ENCODE peak calls at places on chromosomes 11 and 22, in four cellular contexts. One of them, this sample, is unnamed.
A peak's percentile ranks its signal among the peaks of the same experiment; 100 is the strongest.

GRCh38 chr11:11265994-11266606 is 87.0 kb downstream of the CSNK2A3 start:
- DNase-seq in K562: peak; percentile 90
- DNase-seq in GM12878: no peak
- DNase-seq in HL-60: peak; percentile 16
- DNase-seq in this sample: peak; percentile 68

GRCh38 chr11:62401781-62402180 is 17.1 kb upstream of the SCGB1A1 start:
- DNase-seq in K562: no peak
- DNase-seq in GM12878: no peak
- DNase-seq in HL-60: no peak
- DNase-seq in this sample: no peak

GRCh38 chr22:22702159-22702873 is 57.9 kb downstream of the GGTLC2 start:
- DNase-seq in K562: no peak
- DNase-seq in GM12878: no peak
- DNase-seq in HL-60: no peak
- DNase-seq in this sample: no peak

GRCh38 chr11:106197438-106197837 is 120.0 kb downstream of the AASDHPPT start:
- DNase-seq in K562: no peak
- DNase-seq in GM12878: no peak
- DNase-seq in HL-60: no peak
- DNase-seq in this sample: no peak

GRCh38 chr11:62556102-62556871 is 9.7 kb upstream of the AHNAK start:
- DNase-seq in K562: peak; percentile 56
- DNase-seq in GM12878: peak; percentile 88
- DNase-seq in HL-60: peak; percentile 98
- DNase-seq in this sample: no peak

GRCh38 chr22:41915035-41915782 is at the start of gene SHISA8:
- DNase-seq in K562: no peak
- DNase-seq in GM12878: no peak
- DNase-seq in HL-60: no peak
- DNase-seq in this sample: peak; percentile 72

GRCh38 chr11:72411623-72412532 is 22.5 kb downstream of the CLPB start:
- DNase-seq in K562: peak; percentile 44
- DNase-seq in GM12878: no peak
- DNase-seq in HL-60: peak; percentile 26
- DNase-seq in this sample: peak; percentile 52

GRCh38 chr22:18067548-18068341 is 10.0 kb upstream of the PEX26 start:
- DNase-seq in K562: no peak
- DNase-seq in GM12878: no peak
- DNase-seq in HL-60: no peak
- DNase-seq in this sample: no peak

GRCh38 chr11:110891411-110891810 is 179.2 kb upstream of the ARHGAP20 start:
- DNase-seq in K562: no peak
- DNase-seq in GM12878: no peak
- DNase-seq in HL-60: no peak
- DNase-seq in this sample: no peak

GRCh38 chr22:46777609-46777970 is 15.1 kb downstream of the TBC1D22A start:
- DNase-seq in K562: no peak
- DNase-seq in GM12878: no peak
- DNase-seq in HL-60: no peak
- DNase-seq in this sample: no peak

GRCh38 chr11:104339383-104339831 is 175.5 kb upstream of the PDGFD start:
- DNase-seq in K562: no peak
- DNase-seq in GM12878: no peak
- DNase-seq in HL-60: no peak
- DNase-seq in this sample: no peak

GRCh38 chr22:17727244-17727892 is 46.9 kb downstream of the BID start:
- DNase-seq in K562: no peak
- DNase-seq in GM12878: no peak
- DNase-seq in HL-60: no peak
- DNase-seq in this sample: no peak

GRCh38 chr11:121887564-121887963 is 228.5 kb downstream of the BLID start:
- DNase-seq in K562: no peak
- DNase-seq in GM12878: no peak
- DNase-seq in HL-60: peak; percentile 28
- DNase-seq in this sample: no peak

GRCh38 chr22:49062155-49063039 is 765.3 kb downstream of the BRD1 start:
- DNase-seq in K562: no peak
- DNase-seq in GM12878: no peak
- DNase-seq in HL-60: no peak
- DNase-seq in this sample: no peak

GRCh38 chr22:42976131-42976530 is 38.8 kb downstream of the PACSIN2 start:
- DNase-seq in K562: no peak
- DNase-seq in GM12878: no peak
- DNase-seq in HL-60: no peak
- DNase-seq in this sample: no peak

GRCh38 chr11:96188625-96189006 is 154.4 kb downstream of the MAML2 start:
- DNase-seq in K562: no peak
- DNase-seq in GM12878: peak; percentile 75
- DNase-seq in HL-60: no peak
- DNase-seq in this sample: no peak

GRCh38 chr11:46916669-46917108 is 1.7 kb downstream of the LRP4 start:
- DNase-seq in K562: peak; percentile 45
- DNase-seq in GM12878: no peak
- DNase-seq in HL-60: no peak
- DNase-seq in this sample: peak; percentile 43

DNA sequence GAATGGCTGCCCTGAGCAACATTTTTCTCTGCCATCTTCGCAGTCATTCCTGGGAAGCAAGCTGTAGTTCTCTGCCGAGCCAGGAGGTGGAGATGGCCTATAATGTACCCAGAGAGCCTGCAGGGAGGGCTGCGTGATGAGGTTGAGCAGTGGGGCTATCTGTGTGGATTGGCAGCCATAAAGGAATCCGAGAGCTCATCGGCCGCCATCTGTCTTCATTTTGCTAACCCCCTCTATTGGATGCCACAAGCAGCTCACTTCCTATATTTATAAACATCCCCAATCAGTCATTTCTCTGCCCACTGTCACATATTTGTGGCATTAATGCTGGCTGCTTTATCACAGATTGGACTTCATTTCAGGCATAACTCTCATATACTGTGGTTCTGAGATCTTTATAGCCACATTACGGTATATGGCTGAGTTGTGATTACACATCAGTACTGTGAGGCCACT is 209.5 kb downstream of the NTM start:
- DNase-seq in K562: peak; percentile 42
- DNase-seq in GM12878: no peak
- DNase-seq in HL-60: no peak
- DNase-seq in this sample: peak; percentile 17
- TF ChIP-seq SPI1 in K562: no peak
- TF ChIP-seq SPI1 in GM12878: no peak
- TF ChIP-seq SPI1 in HL-60: no peak
- TF ChIP-seq SPI1 in this sample: no peak

DNA sequence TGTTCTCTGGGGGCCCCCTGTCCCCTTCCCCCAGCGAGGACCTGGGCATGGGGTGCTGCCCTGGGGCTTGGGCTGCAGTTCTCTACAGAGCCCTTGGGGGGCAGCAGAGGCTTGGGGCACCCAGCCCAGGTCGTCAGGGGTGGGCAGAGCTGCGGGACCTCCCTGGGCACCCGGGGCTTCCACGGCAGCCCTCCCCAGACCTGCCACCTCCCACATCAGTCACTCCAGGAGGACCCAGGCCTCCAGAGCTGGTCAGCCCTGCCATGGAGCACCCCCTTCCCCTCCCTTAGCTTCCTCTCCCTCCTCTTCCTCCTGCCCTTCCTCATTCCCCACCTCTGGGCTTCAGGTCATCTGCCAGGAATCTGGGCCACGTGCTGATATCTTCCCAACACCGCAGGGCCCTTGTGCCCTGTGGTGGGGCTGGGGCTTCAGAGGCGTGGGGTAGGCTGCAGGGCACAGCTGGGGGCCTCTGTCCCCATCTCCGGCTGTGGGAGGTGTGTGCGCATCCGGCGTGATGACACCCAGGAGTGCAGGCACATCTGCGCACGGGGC is 5.8 kb downstream of the TSPAN4 start:
- DNase-seq in K562: peak; percentile 67
- DNase-seq in GM12878: no peak
- DNase-seq in HL-60: no peak
- DNase-seq in this sample: peak; percentile 94
- TF ChIP-seq SPI1 in K562: no peak
- TF ChIP-seq SPI1 in GM12878: no peak
- TF ChIP-seq SPI1 in HL-60: peak; percentile 9
- TF ChIP-seq SPI1 in this sample: no peak

DNA sequence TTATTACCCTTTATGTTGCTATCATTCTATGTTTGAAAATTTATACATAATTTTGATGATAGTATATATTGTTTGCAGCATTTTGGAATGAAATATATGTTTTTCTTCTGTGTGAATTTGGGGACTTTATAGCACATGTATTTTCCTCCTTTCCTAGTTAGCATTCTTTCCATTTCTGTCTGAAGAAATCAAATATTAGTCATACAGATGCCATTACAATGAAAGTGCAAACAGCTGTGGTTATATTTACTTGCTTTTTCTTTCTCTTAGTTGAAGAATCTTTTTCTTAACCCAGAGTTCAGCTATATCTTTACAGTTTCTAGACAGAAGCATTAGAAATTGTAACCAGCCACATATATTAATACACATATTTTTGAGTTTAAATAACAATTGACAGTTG is 753.1 kb upstream of the ARHGAP42 start:
- DNase-seq in K562: no peak
- DNase-seq in GM12878: no peak
- DNase-seq in HL-60: no peak
- DNase-seq in this sample: no peak
- TF ChIP-seq SPI1 in K562: no peak
- TF ChIP-seq SPI1 in GM12878: no peak
- TF ChIP-seq SPI1 in HL-60: no peak
- TF ChIP-seq SPI1 in this sample: no peak

GRCh38 chr11:94803491-94803890 is 35.3 kb downstream of the AMOTL1 start:
- DNase-seq in K562: no peak
- DNase-seq in GM12878: no peak
- DNase-seq in HL-60: no peak
- DNase-seq in this sample: no peak
- TF ChIP-seq SPI1 in K562: no peak
- TF ChIP-seq SPI1 in GM12878: no peak
- TF ChIP-seq SPI1 in HL-60: no peak
- TF ChIP-seq SPI1 in this sample: no peak

GRCh38 chr11:2151500-2152257 is 9.3 kb downstream of the INS start:
- DNase-seq in K562: peak; percentile 80
- DNase-seq in GM12878: no peak
- DNase-seq in HL-60: peak; percentile 28
- DNase-seq in this sample: peak; percentile 86
- TF ChIP-seq SPI1 in K562: no peak
- TF ChIP-seq SPI1 in GM12878: no peak
- TF ChIP-seq SPI1 in HL-60: no peak
- TF ChIP-seq SPI1 in this sample: no peak

DNA sequence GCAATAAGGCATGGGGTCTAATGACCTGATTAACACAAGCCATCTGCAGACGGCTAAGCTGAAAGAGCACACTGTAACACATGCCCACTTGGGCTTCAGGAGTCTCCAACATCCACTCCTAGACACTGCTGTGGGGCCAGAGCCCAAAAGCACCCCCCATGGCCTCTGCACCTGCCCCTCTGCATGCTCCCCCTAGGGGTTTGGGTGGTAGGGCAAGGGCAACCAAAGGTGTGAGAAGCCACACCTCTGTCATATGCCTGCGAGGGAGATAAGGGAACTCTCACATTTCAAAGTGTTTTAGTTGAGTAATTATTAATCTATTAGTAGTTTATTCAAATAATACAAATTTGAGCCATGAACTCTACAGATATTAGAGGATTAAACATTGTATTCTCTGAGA is 30.8 kb downstream of the CTSC start:
- DNase-seq in K562: no peak
- DNase-seq in GM12878: no peak
- DNase-seq in HL-60: no peak
- DNase-seq in this sample: no peak
- TF ChIP-seq SPI1 in K562: no peak
- TF ChIP-seq SPI1 in GM12878: no peak
- TF ChIP-seq SPI1 in HL-60: no peak
- TF ChIP-seq SPI1 in this sample: no peak